ENCODE peak calls at places on chromosomes 16 and 17, in ten cellular contexts. B is GM13977; H is coronary artery; P is fibroblast of lung; C is activated CD8-positive, alpha-beta memory T cell treated with anti-CD3 and anti-CD28 coated beads for 1 hour; W is AG09319; Z is KG1; A is HepG2; D is NCI-H2081; G is NCI-H524. S is an unnamed sample.

GRCh38 chr16:51409001-51409675 is 258.1 kb upstream of the SALL1 start:
- DNase-seq in B (no peak), H (no peak), P (peak), C (no peak), W (no peak), Z (no peak), A (no peak), D (no peak), G (no peak), S (no peak)

GRCh38 chr17:57174591-57174990 is 81.7 kb upstream of the MSI2 start:
- DNase-seq in B (peak), H (no peak), P (no peak), C (no peak), W (no peak), Z (no peak), A (no peak), D (no peak), G (no peak), S (no peak)

GRCh38 chr17:68821860-68822693 is 133.1 kb downstream of the ABCA8 start:
- DNase-seq in B (no peak), H (no peak), P (peak), C (no peak), W (peak), Z (no peak), A (peak), D (no peak), G (peak), S (no peak)

GRCh38 chr16:83682858-83683235 is 124.9 kb upstream of the HSBP1 start:
- DNase-seq in B (no peak), H (no peak), P (no peak), C (no peak), W (no peak), Z (no peak), A (no peak), D (no peak), G (no peak), S (no peak)

GRCh38 chr17:51263001-51263400 is 2.7 kb downstream of the UTP18 start:
- DNase-seq in B (no peak), H (no peak), P (no peak), C (no peak), W (no peak), Z (no peak), A (no peak), D (no peak), G (no peak), S (no peak)

GRCh38 chr17:59151007-59151406 is 4.0 kb downstream of the SKA2 start:
- DNase-seq in B (no peak), H (no peak), P (peak), C (no peak), W (no peak), Z (no peak), A (no peak), D (no peak), G (no peak), S (no peak)

GRCh38 chr17:55286681-55287589 is 22.2 kb downstream of the HLF start:
- DNase-seq in B (no peak), H (no peak), P (peak), C (no peak), W (no peak), Z (no peak), A (peak), D (no peak), G (no peak), S (no peak)

GRCh38 chr16:82192665-82193064 is 22.6 kb upstream of the MPHOSPH6 start:
- DNase-seq in B (no peak), H (no peak), P (peak), C (no peak), W (no peak), Z (peak), A (no peak), D (no peak), G (no peak), S (no peak)

GRCh38 chr16:77637939-77638338 is 84.4 kb upstream of the NUDT7 start:
- DNase-seq in B (no peak), H (no peak), P (no peak), C (no peak), W (no peak), Z (no peak), A (no peak), D (no peak), G (no peak), S (no peak)

GRCh38 chr17:19470529-19471261 is 59.7 kb downstream of the RNF112 start:
- DNase-seq in B (no peak), H (peak), P (peak), C (no peak), W (peak), Z (no peak), A (no peak), D (no peak), G (peak), S (no peak)

GRCh38 chr16:57572978-57573733 is 30.7 kb downstream of the ADGRG5 start:
- DNase-seq in B (no peak), H (no peak), P (no peak), C (no peak), W (no peak), Z (no peak), A (no peak), D (no peak), G (no peak), S (no peak)

GRCh38 chr16:15807603-15808009 is 49.2 kb downstream of the MYH11 start:
- DNase-seq in B (no peak), H (peak), P (no peak), C (no peak), W (no peak), Z (no peak), A (no peak), D (no peak), G (no peak), S (no peak)

GRCh38 chr17:38728290-38728831 is 1.8 kb upstream of the CISD3 start:
- DNase-seq in B (no peak), H (no peak), P (no peak), C (peak), W (no peak), Z (no peak), A (no peak), D (no peak), G (no peak), S (no peak)

GRCh38 chr17:59409336-59410048 is 78.0 kb downstream of the YPEL2 start:
- DNase-seq in B (no peak), H (no peak), P (no peak), C (no peak), W (no peak), Z (no peak), A (no peak), D (no peak), G (no peak), S (no peak)

GRCh38 chr17:64774888-64775600 is 112.9 kb upstream of the SMURF2 start:
- DNase-seq in B (no peak), H (no peak), P (no peak), C (no peak), W (no peak), Z (no peak), A (no peak), D (no peak), G (no peak), S (no peak)

GRCh38 chr17:38660097-38661026 is 14.4 kb downstream of the EPOP start:
- DNase-seq in B (no peak), H (no peak), P (no peak), C (no peak), W (no peak), Z (no peak), A (no peak), D (no peak), G (no peak), S (no peak)

GRCh38 chr17:20073056-20073979 is 64.2 kb downstream of the SPECC1 start:
- DNase-seq in B (peak), H (no peak), P (peak), C (no peak), W (no peak), Z (peak), A (no peak), D (peak), G (no peak), S (no peak)

GRCh38 chr17:412211-413015 is 59.8 kb upstream of the RPH3AL start:
- DNase-seq in B (peak), H (no peak), P (peak), C (peak), W (peak), Z (peak), A (peak), D (peak), G (peak), S (no peak)

GRCh38 chr17:34519286-34519685 is 60.1 kb upstream of the TMEM132E start:
- DNase-seq in B (peak), H (no peak), P (no peak), C (no peak), W (no peak), Z (no peak), A (peak), D (no peak), G (peak), S (no peak)

GRCh38 chr17:9115446-9116265 is 94.3 kb downstream of the NTN1 start:
- DNase-seq in B (peak), H (no peak), P (peak), C (no peak), W (peak), Z (no peak), A (peak), D (no peak), G (peak), S (no peak)

GRCh38 chr17:32341141-32341856 is 674 bp downstream of the C17orf75 start:
- DNase-seq in B (peak), H (no peak), P (peak), C (no peak), W (no peak), Z (peak), A (peak), D (peak), G (peak), S (no peak)